ENCODE peak calls at places on chromosomes 4 and X, in six cellular contexts. L is AG10803, S is GM23248, H is fibroblast of the aortic adventitia, Y is colonic mucosa, Z is fibroblast of villous mesenchyme. P is an unnamed sample.

GRCh38 chr4:115090483-115091075 is 22.8 kb downstream of the NDST4 start:
- DNase-seq in L (peak), S (peak), H (peak), Y (no peak), Z (peak), P (peak)

GRCh38 chrX:2390754-2391153 is 110.0 kb downstream of the DHRSX start:
- DNase-seq in L (no peak), S (no peak), H (no peak), Y (no peak), Z (no peak), P (no peak)

GRCh38 chrX:37291924-37292323 is 57.2 kb upstream of the PRRG1 start:
- DNase-seq in L (no peak), S (no peak), H (no peak), Y (no peak), Z (no peak), P (no peak)

GRCh38 chr4:76741663-76742020 is 156.3 kb downstream of the SOWAHB start:
- DNase-seq in L (no peak), S (no peak), H (no peak), Y (no peak), Z (no peak), P (no peak)

GRCh38 chr4:127357765-127358164 is 275.0 kb upstream of the INTU start:
- DNase-seq in L (no peak), S (no peak), H (no peak), Y (no peak), Z (no peak), P (no peak)

GRCh38 chr4:100306018-100306417 is 115.8 kb upstream of the DDIT4L start:
- DNase-seq in L (peak), S (peak), H (peak), Y (no peak), Z (peak), P (peak)

GRCh38 chrX:72297953-72298730 is 7.6 kb downstream of the CITED1 start:
- DNase-seq in L (no peak), S (peak), H (no peak), Y (no peak), Z (peak), P (no peak)

GRCh38 chrX:151680805-151681204 is 14.5 kb upstream of the PRRG3 start:
- DNase-seq in L (peak), S (peak), H (peak), Y (peak), Z (peak), P (peak)

GRCh38 chr4:89352541-89352940 is 44.9 kb upstream of the GPRIN3 start:
- DNase-seq in L (no peak), S (no peak), H (no peak), Y (no peak), Z (no peak), P (no peak)

GRCh38 chr4:55733874-55734437 is 85.6 kb upstream of the EXOC1L start:
- DNase-seq in L (peak), S (peak), H (peak), Y (peak), Z (peak), P (peak)

GRCh38 chrX:8868906-8869305 is 67.7 kb upstream of the FAM9A start:
- DNase-seq in L (peak), S (peak), H (peak), Y (no peak), Z (peak), P (peak)

GRCh38 chr4:172850838-172851237 is 317.8 kb upstream of the GALNT7 start:
- DNase-seq in L (peak), S (peak), H (peak), Y (no peak), Z (peak), P (peak)

DNA sequence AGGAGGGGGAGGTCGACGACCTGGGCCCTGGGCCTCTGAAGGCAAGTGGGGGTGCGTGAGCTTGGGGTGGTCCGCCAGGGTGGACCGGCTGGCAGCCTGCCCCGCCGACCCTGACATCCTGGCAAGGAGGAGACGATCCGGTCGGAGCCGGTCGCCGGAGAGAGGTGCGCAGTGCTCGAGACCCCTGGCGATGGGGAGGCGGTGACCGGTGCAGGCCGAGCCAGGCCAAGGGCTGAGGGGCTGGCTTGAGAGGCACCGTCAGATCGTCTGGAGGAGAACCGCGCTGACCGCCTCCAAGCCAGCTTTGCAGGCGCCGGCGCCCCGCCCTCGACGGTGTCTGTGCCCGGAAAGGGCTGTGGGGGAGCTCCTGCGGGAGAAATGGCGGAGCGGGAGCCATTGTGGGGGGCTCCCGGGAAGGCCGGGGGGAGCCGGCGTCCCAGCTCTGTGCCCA is 25.6 kb downstream of the GPRASP3 start:
- DNase-seq in L (peak), S (peak), H (peak), Y (peak), Z (peak), P (peak)
- H3K4me3 ChIP-seq in L (peak), S (peak), H (peak), Y (peak), Z (peak), P (peak)

GRCh38 chrX:137747231-137747630 is 181.3 kb downstream of the ZIC3 start:
- DNase-seq in L (no peak), S (no peak), H (no peak), Y (no peak), Z (no peak), P (no peak)

GRCh38 chrX:137748827-137749226 is 182.9 kb downstream of the ZIC3 start:
- DNase-seq in L (no peak), S (no peak), H (no peak), Y (no peak), Z (no peak), P (no peak)

GRCh38 chrX:137743414-137743813 is 177.5 kb downstream of the ZIC3 start:
- DNase-seq in L (no peak), S (no peak), H (no peak), Y (no peak), Z (no peak), P (no peak)

GRCh38 chrX:137749282-137749681 is 183.4 kb downstream of the ZIC3 start:
- DNase-seq in L (no peak), S (no peak), H (no peak), Y (no peak), Z (no peak), P (no peak)

GRCh38 chrX:137746289-137746688 is 180.4 kb downstream of the ZIC3 start:
- DNase-seq in L (no peak), S (no peak), H (no peak), Y (no peak), Z (no peak), P (no peak)
- H3K4me3 ChIP-seq in L (no peak), S (no peak), H (no peak), Y (no peak), Z (no peak), P (no peak)

GRCh38 chrX:79081895-79082512 is 62.5 kb upstream of the GPR174 start:
- DNase-seq in L (peak), S (peak), H (peak), Y (peak), Z (peak), P (peak)
- H3K4me3 ChIP-seq in L (no peak), S (no peak), H (no peak), Y (no peak), Z (no peak), P (no peak)

GRCh38 chr4:167380964-167381363 is 146.7 kb upstream of the SPOCK3 start:
- DNase-seq in L (no peak), S (no peak), H (no peak), Y (no peak), Z (no peak), P (no peak)
- H3K4me3 ChIP-seq in L (no peak), S (no peak), H (no peak), Y (no peak), Z (no peak), P (no peak)

P was measured in adipocyte.